ENCODE peak calls at places on chromosomes 4 and X, in four cellular contexts. W is adrenal gland, H is psoas muscle, A is ascending aorta. K is an unnamed sample. For H3K4me1, the result is how much of the 10 kb centered on the place peaks cover.

GRCh38 chr4:17163156-17163555 is 264.7 kb upstream of the LDB2 start:
- DNase-seq in W (no peak), H (no peak), A (no peak), K (no peak)

GRCh38 chrX:85031505-85031904 is 27.8 kb downstream of the APOOL start:
- DNase-seq in H (no peak), W (no peak), A (no peak), K (no peak)

GRCh38 chr4:1300466-1301455 is 11.1 kb downstream of the MAEA start:
- DNase-seq in W (peak), H (peak), A (peak), K (peak)

GRCh38 chr4:73855406-73855805 is 2.3 kb downstream of the PF4V1 start:
- DNase-seq in H (no peak), A (no peak), W (no peak), K (no peak)

GRCh38 chr4:138158746-138159297 is 83.3 kb downstream of the SLC7A11 start:
- DNase-seq in H (no peak), A (no peak), W (no peak), K (no peak)

GRCh38 chr4:149223659-149224058 is 592.0 kb downstream of the IQCM start:
- DNase-seq in A (no peak), W (no peak), H (no peak), K (no peak)

GRCh38 chrX:104254442-104255115 is at the start of gene ESX1:
- DNase-seq in W (no peak), A (no peak), H (no peak), K (no peak)

GRCh38 chrX:20056704-20057103 is 60.0 kb downstream of the MAP7D2 start:
- DNase-seq in A (no peak), H (no peak), W (no peak), K (no peak)

GRCh38 chr4:139913398-139913990 is 240.5 kb downstream of the MAML3 start:
- DNase-seq in H (no peak), A (no peak), W (no peak), K (no peak)

GRCh38 chrX:31213941-31214340 is 142.1 kb upstream of the FTHL17 start:
- DNase-seq in H (no peak), A (no peak), W (no peak), K (no peak)

GRCh38 chrX:2614911-2615310 is 76.2 kb upstream of the CD99 start:
- DNase-seq in W (no peak), A (no peak), H (no peak), K (no peak)

GRCh38 chr4:52199574-52200338 is 148.7 kb downstream of the SPATA18 start:
- DNase-seq in A (no peak), W (peak), H (no peak), K (no peak)

GRCh38 chrX:17629011-17629410 is 108.3 kb upstream of the SCML1 start:
- DNase-seq in W (no peak), H (no peak), A (no peak), K (no peak)

GRCh38 chrX:110021180-110022022 is 18.5 kb downstream of the TMEM164 start:
- DNase-seq in A (no peak), H (no peak), W (no peak), K (no peak)

GRCh38 chrX:13194291-13195103 is 125.4 kb downstream of the ATXN3L start:
- DNase-seq in W (no peak), A (no peak), H (no peak), K (no peak)

GRCh38 chr4:54213001-54213400 is 16.1 kb upstream of the PDGFRA start:
- DNase-seq in A (no peak), H (no peak), W (no peak), K (no peak)

GRCh38 chr4:169305651-169306050 is 34.9 kb upstream of the SH3RF1 start:
- DNase-seq in W (no peak), A (no peak), H (peak), K (no peak)

GRCh38 chrX:111854778-111855490 is 21.0 kb upstream of the TRPC5OS start:
- DNase-seq in H (no peak), A (no peak), W (no peak), K (no peak)

GRCh38 chrX:138745215-138745614 is 33.7 kb upstream of the FGF13 start:
- DNase-seq in H (no peak), A (no peak), W (no peak), K (no peak)

GRCh38 chr4:182238355-182238931 is 4.8 kb upstream of the TENM3 start:
- DNase-seq in W (peak), H (no peak), A (no peak), K (no peak)

GRCh38 chr4:86141166-86141565 is 218.7 kb downstream of the MAPK10 start:
- DNase-seq in H (no peak), A (no peak), W (no peak), K (no peak)

GRCh38 chr4:103074598-103075434 is 1.7 kb downstream of the SLC9B2 start:
- DNase-seq in W (no peak), A (no peak), H (no peak), K (no peak)

GRCh38 chr4:71266090-71266794 is 72.6 kb upstream of the SLC4A4 start:
- DNase-seq in W (no peak), A (no peak), H (no peak), K (no peak)

GRCh38 chr4:95093460-95093859 is 335.7 kb downstream of the BMPR1B start:
- DNase-seq in H (no peak), A (no peak), W (no peak), K (no peak)

GRCh38 chr4:153620352-153620751 is 63.7 kb upstream of the TLR2 start:
- DNase-seq in H (no peak), A (no peak), W (no peak), K (no peak)

GRCh38 chr4:122639181-122639580 is 18.3 kb upstream of the IL21 start:
- DNase-seq in A (no peak), H (no peak), W (no peak), K (no peak)

GRCh38 chrX:15146515-15146914 is 123.4 kb downstream of the ASB9 start:
- DNase-seq in A (no peak), W (no peak), H (no peak), K (no peak)

GRCh38 chr4:98919996-98920395 is 8.9 kb downstream of the EIF4E start:
- DNase-seq in H (no peak), W (no peak), A (no peak), K (no peak)

GRCh38 chr4:89492476-89493110 is 185.0 kb upstream of the GPRIN3 start:
- DNase-seq in W (no peak), A (no peak), H (no peak), K (no peak)
- H3K27ac ChIP-seq in W (no peak), A (no peak), H (no peak), K (peak)

GRCh38 chr4:43496602-43497001 is 604.1 kb downstream of the GRXCR1 start:
- DNase-seq in H (no peak), W (no peak), A (no peak), K (no peak)
- H3K4me3 ChIP-seq in H (no peak), W (no peak), A (no peak), K (no peak)

GRCh38 chr4:15673337-15673736 is 8.3 kb upstream of the FAM200B start:
- DNase-seq in W (no peak), A (no peak), H (no peak), K (no peak)

GRCh38 chr4:15676899-15677298 is 4.7 kb upstream of the FAM200B start:
- DNase-seq in H (no peak), W (no peak), A (no peak), K (no peak)

GRCh38 chr4:15676039-15676438 is 5.6 kb upstream of the FAM200B start:
- DNase-seq in A (no peak), H (no peak), W (no peak), K (no peak)

GRCh38 chr4:15674926-15675325 is 6.7 kb upstream of the FAM200B start:
- DNase-seq in H (no peak), W (no peak), A (no peak), K (no peak)

GRCh38 chr4:15675363-15675762 is 6.3 kb upstream of the FAM200B start:
- DNase-seq in W (no peak), A (no peak), H (no peak), K (no peak)
- H3K4me1 ChIP-seq in W (under half), A (under half), H (under half), K (under half)

GRCh38 chrX:43808231-43808630 is 74.0 kb downstream of the MAOB start:
- DNase-seq in W (no peak), H (no peak), A (no peak), K (no peak)
- H3K27ac ChIP-seq in W (no peak), H (no peak), A (no peak), K (no peak)

GRCh38 chr4:158299459-158300007 is 89.2 kb downstream of the TMEM144 start:
- DNase-seq in H (no peak), A (no peak), W (no peak), K (no peak)
- H3K4me3 ChIP-seq in H (no peak), A (no peak), W (no peak), K (no peak)

GRCh38 chr4:186935881-186936280 is 212.2 kb upstream of the FAT1 start:
- DNase-seq in W (no peak), A (no peak), H (no peak), K (no peak)
- H3K4me1 ChIP-seq in W (under half), A (under half), H (under half), K (under half)

GRCh38 chr4:5958199-5958735 is 60.0 kb downstream of the C4orf50 start:
- DNase-seq in W (no peak), H (no peak), A (no peak), K (no peak)

GRCh38 chr4:5955856-5956255 is 62.4 kb downstream of the C4orf50 start:
- DNase-seq in A (no peak), W (no peak), H (no peak), K (no peak)

GRCh38 chr4:5955201-5955821 is 62.4 kb upstream of the CRMP1 start:
- DNase-seq in W (peak), A (no peak), H (no peak), K (no peak)

GRCh38 chr4:5957091-5957490 is 61.1 kb downstream of the C4orf50 start:
- DNase-seq in H (no peak), A (no peak), W (no peak), K (no peak)

DNA sequence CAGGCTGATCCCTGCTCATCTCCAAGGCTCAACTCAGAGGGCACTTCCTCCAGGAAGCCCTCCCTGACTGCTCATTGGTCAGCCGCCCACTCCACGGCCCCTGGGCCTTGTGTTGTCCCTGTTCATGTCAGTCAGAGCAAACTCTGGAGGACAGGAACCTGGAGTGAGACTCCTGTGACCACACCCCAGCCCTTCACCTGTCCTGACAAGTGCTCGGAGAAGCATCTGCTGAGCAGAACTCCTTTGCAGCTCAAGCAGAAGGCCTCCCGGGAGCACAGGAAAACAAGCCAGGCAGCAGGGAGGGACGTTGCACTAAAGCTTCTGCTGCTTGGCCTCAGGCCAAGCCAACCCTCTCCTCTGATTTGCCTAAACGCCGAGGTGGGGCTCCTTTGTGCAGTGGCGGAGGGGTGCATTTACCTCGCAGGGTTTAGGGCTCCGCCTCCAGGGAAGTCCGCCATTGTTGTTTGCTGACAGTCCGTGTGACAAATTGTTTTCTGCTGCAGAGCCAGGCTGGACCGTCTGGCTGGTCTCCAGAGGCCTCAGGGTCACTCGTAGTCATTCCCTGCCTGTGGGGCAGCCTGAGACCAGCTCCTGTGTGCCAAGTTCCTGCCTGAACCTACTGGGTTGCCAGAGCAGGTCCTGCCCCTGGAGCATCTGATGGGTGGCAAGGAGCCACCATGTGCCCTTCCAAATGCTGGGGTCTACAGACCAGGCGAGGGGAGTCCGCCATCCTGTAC is 61.8 kb downstream of the C4orf50 start:
- DNase-seq in W (peak), H (peak), A (no peak), K (no peak)
- H3K27ac ChIP-seq in W (peak), H (no peak), A (no peak), K (no peak)

GRCh38 chr4:110632506-110633357 is 9.9 kb upstream of the PITX2 start:
- DNase-seq in W (no peak), A (no peak), H (no peak), K (no peak)
- H3K4me3 ChIP-seq in W (no peak), A (peak), H (peak), K (peak)

K was measured in left lung.